ENCODE peak calls at places on chromosomes 1 and 21, in four cellular contexts. M, E, X and L are unnamed samples.

GRCh38 chr1:184878602-184879001 is 95.7 kb downstream of the NIBAN1 start:
- DNase-seq in M (no peak), E (no peak), X (no peak), L (no peak)

GRCh38 chr1:182635871-182636270 is 31.7 kb upstream of the RGS16 start:
- DNase-seq in M (no peak), E (no peak), X (no peak), L (no peak)

GRCh38 chr1:25107643-25108010 is 124.7 kb downstream of the SYF2 start:
- DNase-seq in M (no peak), E (no peak), X (peak; percentile 92), L (no peak)

GRCh38 chr1:7948950-7949349 is 8.3 kb upstream of the TNFRSF9 start:
- DNase-seq in M (no peak), E (no peak), X (peak; percentile 96), L (peak; percentile 58)

GRCh38 chr1:225882699-225883615 is 777 bp upstream of the TMEM63A start:
- DNase-seq in M (peak; percentile 64), E (peak; percentile 90), X (peak; percentile 54), L (no peak)

GRCh38 chr1:236261898-236262297 is 19.9 kb downstream of the ERO1B start:
- DNase-seq in M (no peak), E (no peak), X (no peak), L (no peak)

GRCh38 chr1:43285269-43285986 is at the start of gene C1orf210:
- DNase-seq in M (peak; percentile 95), E (peak; percentile 67), X (no peak), L (no peak)

GRCh38 chr1:46473991-46474390 is 15.6 kb upstream of the DMBX1 start:
- DNase-seq in M (no peak), E (no peak), X (no peak), L (no peak)

GRCh38 chr1:149888999-149889289 is 10.4 kb upstream of the BOLA1 start:
- DNase-seq in M (peak; percentile 34), E (peak; percentile 50), X (no peak), L (no peak)

GRCh38 chr1:248840946-248841345 is 2.9 kb downstream of the ZNF672 start:
- DNase-seq in M (no peak), E (no peak), X (no peak), L (no peak)

GRCh38 chr1:150322310-150322709 is 977 bp downstream of the PRPF3 start:
- DNase-seq in M (no peak), E (no peak), X (no peak), L (no peak)

GRCh38 chr1:186442651-186443114 is 18.2 kb downstream of the PDC start:
- DNase-seq in M (no peak), E (no peak), X (peak; percentile 90), L (no peak)

GRCh38 chr1:68800182-68800581 is 303.3 kb upstream of the DEPDC1 start:
- DNase-seq in M (no peak), E (no peak), X (no peak), L (no peak)

GRCh38 chr1:50977575-50978143 is 7.6 kb downstream of the CDKN2C start:
- DNase-seq in M (peak; percentile 66), E (peak; percentile 86), X (peak; percentile 51), L (no peak)

GRCh38 chr1:51215169-51215568 is 20.9 kb upstream of the RNF11 start:
- DNase-seq in M (no peak), E (no peak), X (peak; percentile 41), L (no peak)

GRCh38 chr21:34764715-34765284 is 96.0 kb downstream of the CLIC6 start:
- DNase-seq in M (no peak), E (no peak), X (no peak), L (no peak)

GRCh38 chr1:169586395-169587255 is at the start of gene F5:
- DNase-seq in M (peak; percentile 66), E (peak; percentile 93), X (peak; percentile 53), L (peak; percentile 10)

GRCh38 chr1:903305-903704 is 20.4 kb upstream of the SAMD11 start:
- DNase-seq in M (no peak), E (no peak), X (no peak), L (no peak)

GRCh38 chr1:2250721-2251281 is 22.7 kb downstream of the SKI start:
- DNase-seq in M (peak; percentile 23), E (no peak), X (no peak), L (no peak)

GRCh38 chr1:59055908-59056719 is 240.8 kb upstream of the FGGY start:
- DNase-seq in M (no peak), E (no peak), X (peak; percentile 57), L (no peak)

GRCh38 chr21:33642896-33643657 is 776 bp downstream of the ITSN1 start:
- DNase-seq in M (peak; percentile 49), E (peak; percentile 89), X (peak; percentile 38), L (no peak)

GRCh38 chr21:29939859-29940245 is at the start of gene GRIK1:
- DNase-seq in M (no peak), E (no peak), X (peak; percentile 4), L (no peak)

GRCh38 chr1:190001187-190001586 is 476.5 kb downstream of the BRINP3 start:
- DNase-seq in M (no peak), E (no peak), X (peak; percentile 56), L (no peak)

GRCh38 chr21:14957836-14958235 is 107.0 kb downstream of the NRIP1 start:
- DNase-seq in M (no peak), E (no peak), X (no peak), L (no peak)

DNA sequence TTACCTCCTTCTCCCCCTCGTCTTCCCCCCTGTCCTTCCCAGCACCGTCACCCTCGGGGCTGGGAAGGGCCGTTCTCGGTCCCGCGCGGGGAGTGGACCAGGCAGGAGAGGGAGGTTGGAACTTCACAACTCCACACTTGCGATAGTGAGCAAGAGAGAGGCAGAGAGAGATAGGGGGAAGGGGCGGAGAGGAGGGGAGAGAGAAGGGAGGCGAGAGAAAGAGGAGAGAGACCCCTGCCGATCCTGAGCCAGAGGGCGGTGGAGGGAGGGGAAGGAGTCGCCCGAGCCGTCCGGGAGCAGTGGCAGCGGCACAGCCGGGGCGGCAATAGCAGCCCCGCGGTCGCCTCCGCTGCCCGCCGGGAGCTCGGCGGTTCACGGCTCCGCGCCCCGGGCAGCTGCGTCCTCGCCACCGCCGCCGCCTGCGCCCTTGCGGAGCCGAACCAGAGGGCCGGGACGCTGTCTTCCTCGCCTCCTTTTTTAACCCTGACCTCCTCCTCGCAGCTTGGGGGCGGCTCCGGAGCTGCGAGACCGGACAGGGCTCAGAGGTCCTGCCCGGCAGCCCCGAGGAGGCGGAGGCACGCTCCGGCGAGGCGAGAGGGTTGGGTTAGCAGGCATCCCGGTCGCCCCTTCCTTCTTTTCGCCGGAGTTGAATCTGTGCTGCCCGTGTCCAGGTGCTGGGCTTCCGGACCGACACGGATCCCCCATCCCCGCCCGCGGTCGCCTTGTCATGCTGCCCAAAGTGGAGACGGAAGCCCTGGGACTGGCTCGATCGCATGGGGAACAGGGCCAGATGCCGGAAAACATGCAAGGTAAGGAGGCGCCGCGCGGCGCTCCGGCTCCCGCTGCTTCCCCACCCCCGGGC is 11.7 kb downstream of the NR5A2 start:
- DNase-seq in M (peak; percentile 61), E (peak; percentile 81), X (peak; percentile 15), L (no peak)
- H3K27me3 ChIP-seq in M (peaks cover 12% of the 10 kb centered on the region), E (peaks cover 87% of the 10 kb centered on the region), X (peaks cover 91% of the 10 kb centered on the region), L (peaks cover 92% of the 10 kb centered on the region)

GRCh38 chr1:153546796-153547559 is 1.4 kb upstream of the S100A4 start:
- DNase-seq in M (no peak), E (peak; percentile 68), X (no peak), L (no peak)
- TF ChIP-seq CTCF in M (no peak), E (no peak), X (no peak), L (peak; percentile 6)

GRCh38 chr1:104989012-104989411 is 1239.3 kb downstream of the AMY1C start:
- DNase-seq in M (no peak), E (no peak), X (no peak), L (no peak)

GRCh38 chr1:104991702-104992101 is 1242.0 kb downstream of the AMY1C start:
- DNase-seq in M (no peak), E (no peak), X (no peak), L (no peak)

GRCh38 chr1:104987210-104987609 is 1237.5 kb downstream of the AMY1C start:
- DNase-seq in M (no peak), E (no peak), X (no peak), L (no peak)
- H3K4me3 ChIP-seq in M (no peak overlapping the region), E (no peak overlapping the region), X (no peak overlapping the region), L (no peak overlapping the region)

GRCh38 chr1:11692899-11693590 is 1.5 kb downstream of the DRAXIN start:
- DNase-seq in M (peak; percentile 23), E (no peak), X (peak; percentile 87), L (no peak)

GRCh38 chr1:11691302-11691914 is at the start of gene DRAXIN:
- DNase-seq in M (no peak), E (no peak), X (peak; percentile 16), L (no peak)

GRCh38 chr1:11691928-11692711 is 610 bp downstream of the DRAXIN start:
- DNase-seq in M (no peak), E (no peak), X (no peak), L (no peak)

GRCh38 chr1:11690669-11691301 is 725 bp upstream of the DRAXIN start:
- DNase-seq in M (no peak), E (no peak), X (no peak), L (no peak)

GRCh38 chr1:11693917-11694316 is 2.4 kb downstream of the DRAXIN start:
- DNase-seq in M (no peak), E (no peak), X (no peak), L (no peak)
- H3K27me3 ChIP-seq in M (peaks cover 40% of the 10 kb centered on the region), E (peaks cover 32% of the 10 kb centered on the region), X (peaks cover 38% of the 10 kb centered on the region), L (peaks cover 68% of the 10 kb centered on the region)